ENCODE peak calls at places on chromosomes 1 and 21, in seven cellular contexts. V, P, N, Z, D, S and W are unnamed samples. For H3K9me3, the result is how much of the 10 kb centered on the place peaks cover.

GRCh38 chr1:213761845-213762407 is 225.8 kb upstream of the PROX1 start:
- DNase-seq in N (no peak), P (no peak), S (no peak), V (no peak), Z (no peak), D (no peak), W (no peak)

GRCh38 chr1:22158654-22159053 is 15.8 kb upstream of the WNT4 start:
- DNase-seq in D (no peak), S (no peak), Z (no peak), N (no peak), P (no peak), V (no peak), W (no peak)

GRCh38 chr1:175757381-175758015 is 14.1 kb upstream of the TNR start:
- DNase-seq in N (peak), S (peak), V (peak), P (no peak), Z (peak), D (peak), W (no peak)

GRCh38 chr1:24282491-24282890 is 36.7 kb upstream of the GRHL3 start:
- DNase-seq in N (no peak), D (no peak), V (no peak), S (no peak), Z (no peak), P (no peak), W (no peak)

GRCh38 chr1:196997428-196997827 is 20.1 kb downstream of the CFHR5 start:
- DNase-seq in V (no peak), P (no peak), Z (no peak), D (no peak), S (no peak), N (no peak), W (no peak)

GRCh38 chr1:58035523-58035922 is 511.0 kb downstream of the OMA1 start:
- DNase-seq in N (no peak), D (no peak), P (no peak), Z (peak), S (no peak), V (no peak), W (no peak)

GRCh38 chr1:59443355-59443754 is 146.5 kb downstream of the FGGY start:
- DNase-seq in D (no peak), N (no peak), Z (no peak), S (no peak), P (no peak), V (no peak), W (no peak)

GRCh38 chr1:32335951-32336867 is at the start of gene MARCKSL1:
- DNase-seq in V (peak), P (peak), Z (peak), D (peak), N (peak), S (peak), W (peak)

GRCh38 chr1:87131809-87132663 is 196.6 kb upstream of the LMO4 start:
- DNase-seq in S (peak), P (peak), Z (peak), D (peak), V (peak), N (peak), W (peak)

GRCh38 chr1:162171078-162171477 is 101.6 kb downstream of the NOS1AP start:
- DNase-seq in P (no peak), D (no peak), N (no peak), Z (no peak), V (no peak), S (no peak), W (no peak)

GRCh38 chr1:43366601-43367025 is 1.2 kb downstream of the ELOVL1 start:
- DNase-seq in V (no peak), N (no peak), Z (peak), S (no peak), P (no peak), D (no peak), W (peak)

GRCh38 chr1:12518956-12519707 is 98.9 kb downstream of the DHRS3 start:
- DNase-seq in D (no peak), N (no peak), Z (peak), S (peak), P (no peak), V (no peak), W (no peak)

GRCh38 chr21:45839274-45839673 is 142.3 kb upstream of the COL6A1 start:
- DNase-seq in Z (no peak), S (no peak), D (no peak), N (no peak), V (no peak), P (no peak), W (no peak)

GRCh38 chr1:216221260-216221700 is 202.0 kb downstream of the USH2A start:
- DNase-seq in Z (peak), N (peak), V (peak), D (peak), S (peak), P (no peak), W (no peak)

GRCh38 chr1:41738010-41738409 is 180.7 kb downstream of the HIVEP3 start:
- DNase-seq in N (no peak), D (no peak), P (no peak), V (no peak), Z (no peak), S (no peak), W (no peak)

GRCh38 chr1:96481410-96481809 is 240.2 kb upstream of the PTBP2 start:
- DNase-seq in S (no peak), N (no peak), D (no peak), V (no peak), P (no peak), Z (no peak), W (no peak)

GRCh38 chr1:10614377-10615225 is 139.9 kb downstream of the PEX14 start:
- DNase-seq in D (no peak), V (no peak), N (no peak), S (no peak), Z (no peak), P (peak), W (no peak)

GRCh38 chr1:222104661-222105392 is 362.9 kb upstream of the DUSP10 start:
- DNase-seq in N (no peak), Z (no peak), S (no peak), P (no peak), D (no peak), V (no peak), W (no peak)

GRCh38 chr1:38092256-38092655 is 45.7 kb upstream of the POU3F1 start:
- DNase-seq in S (no peak), Z (no peak), V (no peak), P (no peak), N (no peak), D (no peak), W (no peak)

DNA sequence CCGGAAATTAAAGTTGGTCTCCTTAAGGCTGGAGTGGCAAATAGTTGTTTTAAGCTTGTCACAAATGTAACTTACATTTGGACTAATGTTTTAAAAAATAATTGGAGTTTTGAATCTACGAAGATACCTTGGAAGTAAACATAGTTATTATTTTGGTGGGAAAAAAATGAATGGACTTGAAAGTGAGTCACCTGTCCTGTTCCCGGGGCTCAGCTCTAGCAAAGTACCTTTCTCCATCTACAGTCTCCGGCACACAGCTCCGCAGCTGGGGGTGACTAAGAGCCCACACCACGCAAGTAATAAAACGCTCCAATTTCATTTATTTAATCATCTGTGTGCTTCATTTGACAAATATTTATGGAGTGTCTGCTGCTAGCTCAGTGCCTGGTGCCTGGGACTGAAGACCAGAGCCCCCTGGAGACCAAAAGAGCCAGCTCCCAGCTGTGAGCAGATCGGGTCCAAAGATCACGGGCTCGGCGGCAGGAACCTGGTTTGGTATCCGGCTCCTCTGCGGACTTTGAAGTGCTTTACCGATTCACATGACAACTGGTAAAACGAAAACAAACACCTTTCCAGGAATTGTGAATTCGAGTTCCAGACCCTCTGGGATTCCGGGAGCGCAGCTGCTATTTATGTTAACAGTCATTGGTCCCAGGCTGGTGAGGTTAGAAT is 1.7 kb upstream of the RIPK4 start:
- DNase-seq in Z (peak), S (peak), P (no peak), D (no peak), N (no peak), V (no peak), W (no peak)
- TF ChIP-seq CTCF in Z (peak), S (peak), P (no peak), D (peak), N (no peak), V (peak), W (no peak)

GRCh38 chr1:158951956-158952355 is 20.6 kb downstream of the PYHIN1 start:
- DNase-seq in D (peak), S (no peak), V (no peak), Z (peak), P (no peak), N (no peak), W (no peak)
- H3K4me3 ChIP-seq in D (peak), S (no peak), V (no peak), Z (no peak), P (no peak), N (no peak), W (no peak)

GRCh38 chr1:152167835-152168534 is 9.0 kb upstream of the RPTN start:
- DNase-seq in Z (no peak), P (no peak), N (no peak), V (no peak), D (no peak), S (no peak), W (no peak)
- H3K9me3 ChIP-seq in Z (under half), P (under half), N (under half), V (under half), D (under half), S (under half), W (under half)

GRCh38 chr1:114219247-114219872 is 65.7 kb upstream of the SYT6 start:
- DNase-seq in S (peak), V (no peak), D (no peak), P (no peak), Z (peak), N (no peak), W (no peak)
- TF ChIP-seq CTCF in S (peak), V (no peak), D (no peak), P (no peak), Z (peak), N (no peak), W (no peak)

GRCh38 chr1:16246961-16247360 is 10.0 kb upstream of the CPLANE2 start:
- DNase-seq in Z (no peak), N (no peak), V (no peak), D (no peak), P (no peak), S (no peak), W (no peak)

GRCh38 chr1:16249838-16250241 is 12.9 kb upstream of the CPLANE2 start:
- DNase-seq in N (peak), S (peak), Z (no peak), P (no peak), D (no peak), V (no peak), W (no peak)

GRCh38 chr1:16248007-16248436 is 11.0 kb upstream of the CPLANE2 start:
- DNase-seq in P (no peak), Z (no peak), V (no peak), S (peak), N (no peak), D (no peak), W (no peak)

GRCh38 chr1:16250547-16251251 is 13.7 kb upstream of the CPLANE2 start:
- DNase-seq in Z (no peak), V (no peak), S (no peak), N (no peak), P (no peak), D (no peak), W (no peak)

DNA sequence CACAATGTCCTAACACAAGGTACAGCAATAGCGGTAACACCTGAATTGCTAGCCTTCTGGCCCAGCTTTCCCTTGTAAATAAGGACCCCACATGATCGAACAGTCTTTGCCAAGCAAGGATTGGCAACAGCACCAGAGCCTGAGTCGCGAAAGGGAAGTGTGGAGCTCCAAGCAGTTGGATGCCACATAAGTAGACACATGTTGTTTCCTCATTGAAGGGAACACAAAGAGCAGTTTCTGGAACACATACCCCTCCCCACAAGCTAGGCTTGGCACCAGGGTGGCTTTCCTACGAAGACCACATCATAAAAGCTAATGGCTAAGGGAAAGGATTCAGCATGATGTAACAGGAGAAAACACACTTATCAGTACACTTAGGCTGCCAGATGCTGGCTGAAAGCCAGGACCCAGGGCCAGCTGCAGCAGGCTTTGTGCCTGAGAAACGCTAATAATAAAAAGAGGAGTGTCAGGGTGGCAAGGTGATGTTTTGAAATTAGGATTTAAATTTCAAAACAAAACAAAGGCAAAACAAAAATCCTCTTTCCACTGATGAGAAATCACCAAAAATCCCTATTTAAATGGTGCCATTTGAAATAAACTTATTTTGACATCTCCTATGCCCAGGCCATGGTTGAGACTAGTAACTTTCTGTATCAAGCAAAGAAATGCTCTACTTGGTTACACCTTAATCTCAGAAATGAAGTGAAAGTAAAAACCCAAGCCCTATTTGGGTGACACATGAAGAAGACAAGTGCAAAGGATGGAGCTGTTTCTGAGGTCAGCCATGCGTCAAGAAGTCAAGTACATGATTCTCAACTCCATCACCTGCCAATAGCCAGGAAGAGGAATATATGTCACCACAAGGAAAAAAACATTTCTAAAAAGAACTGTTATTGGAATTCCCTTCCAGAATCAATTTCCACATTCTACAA is 11.9 kb upstream of the CPLANE2 start:
- DNase-seq in S (peak), V (no peak), N (peak), P (no peak), Z (no peak), D (peak), W (peak)
- H3K4me3 ChIP-seq in S (no peak), V (no peak), N (peak), P (no peak), Z (no peak), D (no peak), W (no peak)

GRCh38 chr1:69077198-69077597 is 490.5 kb upstream of the LRRC7 start:
- DNase-seq in S (no peak), Z (no peak), P (no peak), N (no peak), D (no peak), V (no peak), W (no peak)

GRCh38 chr1:69086148-69086547 is 481.6 kb upstream of the LRRC7 start:
- DNase-seq in N (no peak), P (no peak), D (no peak), Z (no peak), V (no peak), S (no peak), W (no peak)

GRCh38 chr1:69077633-69078032 is 490.1 kb upstream of the LRRC7 start:
- DNase-seq in P (no peak), N (no peak), D (no peak), Z (peak), S (no peak), V (no peak), W (no peak)

GRCh38 chr1:69081671-69082070 is 486.1 kb upstream of the LRRC7 start:
- DNase-seq in Z (peak), S (no peak), D (no peak), V (no peak), N (no peak), P (no peak), W (no peak)

GRCh38 chr1:69082312-69082711 is 485.4 kb upstream of the LRRC7 start:
- DNase-seq in P (no peak), D (no peak), V (no peak), N (no peak), S (no peak), Z (peak), W (no peak)
- H3K9me3 ChIP-seq in P (under half), D (under half), V (under half), N (under half), S (under half), Z (under half), W (under half)

GRCh38 chr1:114671011-114671938 is 1.4 kb upstream of the DENND2C start:
- DNase-seq in S (no peak), Z (no peak), D (peak), V (peak), N (no peak), P (no peak), W (no peak)
- TF ChIP-seq CTCF in S (peak), Z (peak), D (peak), V (peak), N (no peak), P (no peak), W (no peak)

GRCh38 chr1:232915212-232915611 is 35.2 kb upstream of the NTPCR start:
- DNase-seq in N (no peak), D (no peak), V (no peak), S (no peak), Z (no peak), P (no peak), W (no peak)
- H3K4me3 ChIP-seq in N (no peak), D (no peak), V (no peak), S (no peak), Z (no peak), P (no peak), W (no peak)

GRCh38 chr21:21200939-21201610 is 202.9 kb downstream of the NCAM2 start:
- DNase-seq in P (no peak), D (peak), N (no peak), S (no peak), Z (no peak), V (no peak), W (no peak)

GRCh38 chr21:21200103-21200938 is 202.1 kb downstream of the NCAM2 start:
- DNase-seq in S (peak), Z (no peak), N (peak), D (no peak), V (no peak), P (no peak), W (peak)

GRCh38 chr21:21205604-21206003 is 207.4 kb downstream of the NCAM2 start:
- DNase-seq in P (no peak), N (no peak), V (no peak), Z (no peak), D (no peak), S (no peak), W (no peak)

GRCh38 chr21:21199342-21200102 is 201.3 kb downstream of the NCAM2 start:
- DNase-seq in P (no peak), D (no peak), Z (no peak), V (no peak), N (no peak), S (no peak), W (no peak)

GRCh38 chr21:21203822-21204339 is 205.7 kb downstream of the NCAM2 start:
- DNase-seq in V (no peak), Z (no peak), S (no peak), P (no peak), N (no peak), D (no peak), W (no peak)
- H3K9me3 ChIP-seq in V (under half), Z (under half), S (under half), P (under half), N (under half), D (under half), W (under half)

DNA sequence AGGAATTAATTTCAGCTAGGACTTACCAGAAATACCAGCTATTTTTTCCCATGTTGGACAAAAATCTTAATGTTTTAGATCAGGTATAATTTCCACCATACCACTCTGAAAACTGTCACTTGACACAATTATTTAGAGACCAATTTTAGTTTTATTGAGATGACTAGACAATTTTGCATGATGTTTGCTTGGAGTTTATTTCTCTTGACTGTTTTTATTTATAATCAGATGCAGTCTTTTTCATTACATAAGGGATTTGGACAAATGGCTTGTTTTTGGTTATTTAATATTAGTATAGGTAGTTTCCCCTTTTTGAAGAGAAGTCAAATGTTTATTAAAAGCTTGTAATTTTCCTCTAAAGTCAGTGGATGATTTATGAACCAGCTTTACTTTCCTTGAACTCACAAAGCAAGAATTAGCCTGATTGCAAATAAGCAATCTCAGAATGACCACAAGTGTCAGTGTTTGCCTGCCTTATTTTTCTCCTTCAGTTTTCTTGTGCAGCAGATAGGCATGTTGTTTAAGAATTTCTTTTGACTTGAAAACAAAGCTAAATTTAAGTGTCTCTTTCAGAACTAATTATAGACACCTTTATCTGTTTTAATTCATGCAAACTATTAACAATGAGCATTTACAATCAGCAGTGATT is 3.8 kb upstream of the B3GALT2 start:
- DNase-seq in Z (no peak), P (no peak), V (no peak), N (no peak), S (no peak), D (peak), W (no peak)
- TF ChIP-seq CTCF in Z (peak), P (no peak), V (peak), N (peak), S (peak), D (peak), W (no peak)